ENCODE peak calls at places on chromosome 12, in six cellular contexts. L, Q, D, S, F and J are unnamed samples.

GRCh38 chr12:71780207-71780822 is 25.7 kb downstream of the RAB21 start:
- DNase-seq in Q (peak), D (peak), F (no peak), L (peak), S (peak), J (peak)

GRCh38 chr12:57240926-57241555 is 9.9 kb downstream of the STAC3 start:
- DNase-seq in Q (no peak), S (peak), L (peak), F (no peak), D (no peak), J (no peak)

GRCh38 chr12:106984588-106985137 is 2.3 kb downstream of the MTERF2 start:
- DNase-seq in Q (no peak), S (no peak), F (no peak), D (no peak), L (no peak), J (no peak)

GRCh38 chr12:116524964-116525379 is 34.2 kb upstream of the MAP1LC3B2 start:
- DNase-seq in Q (no peak), S (no peak), D (no peak), F (peak), L (peak), J (no peak)

GRCh38 chr12:100043657-100044056 is 58.9 kb upstream of the ANKS1B start:
- DNase-seq in L (no peak), S (no peak), Q (no peak), F (no peak), D (no peak), J (no peak)

GRCh38 chr12:50200507-50201273 is 33.5 kb upstream of the CERS5 start:
- DNase-seq in D (no peak), S (no peak), L (peak), F (peak), Q (no peak), J (no peak)

GRCh38 chr12:103632554-103633216 is 45.6 kb downstream of the STAB2 start:
- DNase-seq in L (peak), S (no peak), Q (no peak), F (peak), D (no peak), J (peak)

GRCh38 chr12:24393105-24393504 is 443.6 kb upstream of the SOX5 start:
- DNase-seq in Q (no peak), F (no peak), L (no peak), D (no peak), S (no peak), J (no peak)